ENCODE peak calls at places on chromosomes 7 and 10, in four cellular contexts. G is vagina, N is Peyer's patch, F is tibial nerve. E is an unnamed sample. For H3K4me1, the result is how much of the 10 kb centered on the place peaks cover.

GRCh38 chr7:108249458-108249857 is 119.3 kb upstream of the LAMB4 start:
- DNase-seq in G (no peak), N (no peak), F (no peak), E (no peak)

GRCh38 chr7:54076619-54077018 is 465.6 kb upstream of the VSTM2A start:
- DNase-seq in G (no peak), N (no peak), F (no peak), E (no peak)

GRCh38 chr7:120460928-120461327 is 188.0 kb downstream of the KCND2 start:
- DNase-seq in G (no peak), N (no peak), F (no peak), E (no peak)

GRCh38 chr10:72009430-72010081 is 45.4 kb downstream of the CHST3 start:
- DNase-seq in G (peak), N (peak), F (peak), E (peak)

GRCh38 chr7:25968205-25968993 is 183.6 kb upstream of the NFE2L3 start:
- DNase-seq in G (no peak), N (peak), F (no peak), E (no peak)

GRCh38 chr10:25696013-25696708 is 237.9 kb upstream of the MYO3A start:
- DNase-seq in G (no peak), N (no peak), F (no peak), E (no peak)

GRCh38 chr10:99984201-99984600 is 25.5 kb downstream of the DNMBP start:
- DNase-seq in G (no peak), N (no peak), F (no peak), E (no peak)

GRCh38 chr10:52314007-52314821 is at the start of gene DKK1:
- DNase-seq in G (no peak), N (peak), F (peak), E (peak)

GRCh38 chr10:127000598-127000997 is 95.4 kb downstream of the DOCK1 start:
- DNase-seq in G (no peak), N (no peak), F (no peak), E (no peak)

GRCh38 chr10:78656815-78657621 is 411.7 kb upstream of the ZMIZ1 start:
- DNase-seq in G (no peak), N (no peak), F (peak), E (no peak)

GRCh38 chr10:3886191-3886590 is 101.2 kb upstream of the KLF6 start:
- DNase-seq in G (no peak), N (no peak), F (no peak), E (no peak)

GRCh38 chr7:112150823-112151641 is 55.2 kb downstream of the DOCK4 start:
- DNase-seq in G (no peak), N (no peak), F (no peak), E (no peak)

GRCh38 chr10:7282457-7282856 is 128.4 kb downstream of the SFMBT2 start:
- DNase-seq in G (no peak), N (no peak), F (no peak), E (no peak)

GRCh38 chr7:1130021-1130990 is 29.7 kb downstream of the ZFAND2A start:
- DNase-seq in G (no peak), N (no peak), F (no peak), E (no peak)

GRCh38 chr10:46272863-46273415 is 13.9 kb upstream of the ANTXRL start:
- DNase-seq in G (peak), N (peak), F (no peak), E (no peak)

GRCh38 chr10:128087146-128087883 is 38.9 kb downstream of the MKI67 start:
- DNase-seq in G (no peak), N (no peak), F (no peak), E (no peak)

GRCh38 chr10:113631680-113632079 is 32.2 kb downstream of the NRAP start:
- DNase-seq in G (no peak), N (no peak), F (no peak), E (no peak)

GRCh38 chr7:91557789-91558396 is 293.7 kb downstream of the FZD1 start:
- DNase-seq in G (no peak), N (no peak), F (no peak), E (no peak)

GRCh38 chr7:21999896-22000295 is 54.2 kb upstream of the CDCA7L start:
- DNase-seq in G (no peak), N (no peak), F (no peak), E (no peak)

GRCh38 chr10:71393841-71394475 is 2.8 kb upstream of the CDH23 start:
- DNase-seq in G (peak), N (no peak), F (no peak), E (no peak)

GRCh38 chr10:96673318-96674099 is 46.8 kb downstream of the PIK3AP1 start:
- DNase-seq in G (no peak), N (peak), F (no peak), E (peak)

GRCh38 chr7:150417239-150417638 is 33.2 kb upstream of the GIMAP8 start:
- DNase-seq in G (no peak), N (no peak), F (no peak), E (no peak)

GRCh38 chr10:129778571-129778970 is 185.5 kb downstream of the EBF3 start:
- DNase-seq in G (no peak), N (no peak), F (no peak), E (no peak)

GRCh38 chr7:155590215-155591023 is 44.1 kb upstream of the CNPY1 start:
- DNase-seq in G (no peak), N (no peak), F (no peak), E (peak)

GRCh38 chr7:108235451-108236061 is 105.4 kb upstream of the LAMB4 start:
- DNase-seq in G (no peak), N (no peak), F (no peak), E (no peak)

GRCh38 chr10:131722525-131723264 is 178.1 kb upstream of the PPP2R2D start:
- DNase-seq in G (no peak), N (no peak), F (no peak), E (no peak)

GRCh38 chr7:64625114-64626082 is 40.5 kb upstream of the ZNF107 start:
- DNase-seq in G (no peak), N (no peak), F (no peak), E (no peak)

GRCh38 chr7:1560620-1561031 is 4.6 kb upstream of the TMEM184A start:
- DNase-seq in G (no peak), N (no peak), F (no peak), E (no peak)

GRCh38 chr10:131848741-131849590 is 51.8 kb upstream of the PPP2R2D start:
- DNase-seq in G (no peak), N (no peak), F (no peak), E (no peak)

GRCh38 chr7:152987673-152988072 is 228.1 kb downstream of the ACTR3B start:
- DNase-seq in G (no peak), N (no peak), F (no peak), E (no peak)

GRCh38 chr7:69078997-69079769 is 519.1 kb upstream of the AUTS2 start:
- DNase-seq in G (no peak), N (no peak), F (no peak), E (no peak)

GRCh38 chr10:110170142-110170887 is 37.1 kb upstream of the MXI1 start:
- DNase-seq in G (peak), N (no peak), F (no peak), E (peak)

GRCh38 chr10:89091501-89091900 is 100.9 kb downstream of the FAS start:
- DNase-seq in G (no peak), N (no peak), F (no peak), E (no peak)

GRCh38 chr7:133945497-133945896 is 181.6 kb upstream of the LRGUK start:
- DNase-seq in G (no peak), N (no peak), F (no peak), E (no peak)

GRCh38 chr10:26737730-26738129 is 40.2 kb downstream of the PDSS1 start:
- DNase-seq in G (no peak), N (no peak), F (no peak), E (no peak)

GRCh38 chr10:92598321-92598720 is 5.4 kb downstream of the KIF11 start:
- DNase-seq in G (no peak), N (no peak), F (no peak), E (no peak)

GRCh38 chr7:144738708-144739314 is 97.0 kb downstream of the TPK1 start:
- DNase-seq in G (no peak), N (no peak), F (no peak), E (no peak)

GRCh38 chr10:43827853-43828252 is 179.2 kb upstream of the ZNF32 start:
- DNase-seq in G (no peak), N (no peak), F (no peak), E (no peak)

GRCh38 chr7:4849390-4849789 is 12.4 kb downstream of the PAPOLB start:
- DNase-seq in G (no peak), N (no peak), F (no peak), E (no peak)

GRCh38 chr7:143359769-143360168 is 2.7 kb downstream of the FAM131B start:
- DNase-seq in G (no peak), N (no peak), F (no peak), E (no peak)

GRCh38 chr7:143363011-143363937 is 761 bp upstream of the FAM131B start:
- DNase-seq in G (no peak), N (no peak), F (no peak), E (no peak)

GRCh38 chr7:143362126-143362961 is at the start of gene FAM131B:
- DNase-seq in G (no peak), N (no peak), F (no peak), E (no peak)

GRCh38 chr7:143361552-143362125 is 874 bp downstream of the FAM131B start:
- DNase-seq in G (no peak), N (no peak), F (no peak), E (no peak)

DNA sequence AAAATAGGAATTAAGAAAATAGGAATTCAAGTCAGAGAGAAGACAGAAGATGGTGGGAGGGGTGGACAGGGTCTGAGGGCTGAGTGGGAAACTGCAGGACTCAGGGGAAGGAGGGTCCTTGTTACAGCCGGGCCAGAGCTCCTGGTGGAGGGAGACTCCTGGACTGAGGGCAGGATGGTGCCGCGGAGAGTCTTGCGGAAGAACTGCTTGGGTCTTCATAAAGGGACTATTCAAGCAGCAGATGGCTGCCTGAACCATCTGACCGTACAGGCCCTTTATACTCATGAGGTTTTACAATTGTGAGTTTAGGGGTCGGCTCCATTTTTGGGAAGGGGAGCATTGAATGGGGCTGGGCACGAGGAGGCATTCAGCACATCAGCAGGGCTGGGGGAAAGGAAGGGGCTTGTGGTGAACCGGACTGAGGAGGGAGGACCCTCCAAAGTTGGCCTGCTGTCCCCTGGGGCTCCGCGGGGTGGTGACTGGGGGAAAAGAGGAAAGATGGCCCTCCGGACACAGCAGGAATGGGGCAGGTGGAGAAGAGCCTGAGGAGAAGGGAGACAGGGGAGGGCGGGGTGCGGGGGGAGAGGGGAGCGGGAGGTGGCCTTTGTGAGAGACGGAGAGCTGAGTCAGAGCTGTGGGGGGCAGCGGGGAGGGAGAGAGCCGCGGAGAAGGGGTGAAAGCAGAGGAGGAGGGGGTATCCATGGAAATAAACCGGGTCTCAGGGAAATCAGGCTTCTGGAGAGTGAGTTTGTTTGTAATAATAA is 1.5 kb downstream of the FAM131B start:
- DNase-seq in G (no peak), N (no peak), F (no peak), E (no peak)
- H3K4me3 ChIP-seq in G (peak), N (no peak), F (no peak), E (no peak)

DNA sequence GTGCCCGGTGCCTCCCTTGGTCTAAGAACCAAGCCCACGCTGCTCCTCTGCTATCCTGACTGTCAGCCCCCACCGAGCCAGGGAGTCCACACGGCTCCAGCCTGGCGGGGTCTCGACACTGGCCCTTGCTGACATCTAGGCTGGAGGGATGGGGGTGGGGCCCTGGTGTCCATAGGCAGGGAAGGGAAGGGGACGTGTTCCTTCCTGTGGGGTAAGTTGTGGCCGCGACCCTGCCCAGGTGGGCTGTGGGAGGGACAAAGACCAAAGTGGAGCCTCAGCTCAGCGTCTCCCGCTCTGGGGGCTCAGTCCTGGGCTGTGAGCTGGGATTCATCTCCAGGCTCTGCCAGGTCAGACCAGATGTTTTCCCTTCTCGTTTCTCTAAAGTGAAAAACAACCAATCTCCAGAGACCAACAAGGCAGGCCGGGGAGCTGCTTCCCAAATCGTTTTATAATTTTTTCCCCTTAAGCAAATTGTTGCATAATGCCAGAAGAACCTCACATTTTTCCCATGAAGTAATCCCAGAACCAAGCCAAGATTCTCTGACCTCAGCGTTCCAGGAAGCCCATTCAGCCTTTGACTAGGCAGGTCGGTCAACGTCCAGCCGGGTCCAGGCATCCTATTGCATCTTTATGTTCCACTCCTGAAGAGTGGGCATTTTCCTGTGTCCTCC is 101.2 kb downstream of the RGS10 start:
- DNase-seq in G (no peak), N (no peak), F (no peak), E (no peak)
- H3K27ac ChIP-seq in G (peak), N (peak), F (peak), E (peak)

GRCh38 chr10:44976352-44977198 is 2.0 kb downstream of the DEPP1 start:
- DNase-seq in G (no peak), N (no peak), F (no peak), E (no peak)
- H3K4me1 ChIP-seq in G (half or more), N (under half), F (half or more), E (under half)

DNA sequence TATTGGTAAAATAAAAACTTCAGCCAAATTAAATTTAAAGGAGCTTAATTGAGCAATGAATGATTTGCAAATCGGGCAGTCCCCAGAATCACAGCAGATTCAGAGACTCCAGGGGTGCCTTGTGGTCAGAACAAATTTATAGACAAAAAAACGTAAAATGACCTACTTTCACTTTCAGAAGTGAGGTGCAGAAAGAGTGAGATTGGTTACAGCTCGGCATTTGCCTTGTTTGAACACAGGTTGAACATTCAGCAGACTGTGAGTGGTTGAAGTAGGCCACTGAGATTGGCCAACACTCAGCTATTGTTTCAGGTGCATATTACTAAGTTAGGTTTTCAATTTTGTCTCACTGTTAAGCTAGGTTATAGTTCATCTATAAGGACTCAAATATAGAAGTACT is 153.4 kb downstream of the BICC1 start:
- DNase-seq in G (no peak), N (no peak), F (no peak), E (no peak)
- H3K4me3 ChIP-seq in G (peak), N (no peak), F (no peak), E (no peak)

GRCh38 chr10:18607979-18608378 is 43.4 kb downstream of the NSUN6 start:
- DNase-seq in G (no peak), N (no peak), F (no peak), E (no peak)
- H3K27ac ChIP-seq in G (no peak), N (no peak), F (no peak), E (no peak)